ENCODE peak calls at places on chromosomes 5 and 9, in four cellular contexts. G is K562, V is GM12878, Z is HL-60. X is an unnamed sample.

GRCh38 chr5:126234563-126235195 is 188.5 kb upstream of the GRAMD2B start:
- DNase-seq in G (peak), V (no peak), Z (no peak), X (no peak)

GRCh38 chr5:31197183-31197582 is 3.7 kb downstream of the CDH6 start:
- DNase-seq in G (no peak), V (no peak), Z (no peak), X (no peak)

GRCh38 chr5:71924325-71924724 is 182.9 kb upstream of the MAP1B start:
- DNase-seq in G (no peak), V (no peak), Z (no peak), X (no peak)

GRCh38 chr5:177552839-177553455 is 1.4 kb downstream of the FAM193B start:
- DNase-seq in G (no peak), V (no peak), Z (peak), X (no peak)

GRCh38 chr5:180130291-180130869 is 58.8 kb upstream of the RNF130 start:
- DNase-seq in G (no peak), V (no peak), Z (no peak), X (no peak)

GRCh38 chr9:72577212-72577753 is 55.9 kb downstream of the TMC1 start:
- DNase-seq in G (no peak), V (no peak), Z (no peak), X (no peak)

GRCh38 chr9:22035591-22036011 is 26.5 kb upstream of the CDKN2B start:
- DNase-seq in G (no peak), V (no peak), Z (no peak), X (no peak)

GRCh38 chr9:16901589-16901988 is 31.1 kb upstream of the BNC2 start:
- DNase-seq in G (no peak), V (no peak), Z (no peak), X (no peak)

GRCh38 chr9:16135916-16136315 is 583.1 kb downstream of the CCDC171 start:
- DNase-seq in G (no peak), V (no peak), Z (no peak), X (no peak)

GRCh38 chr5:40480392-40480791 is 199.3 kb upstream of the PTGER4 start:
- DNase-seq in G (no peak), V (no peak), Z (no peak), X (no peak)

GRCh38 chr5:37370550-37370863 is 399 bp downstream of the NUP155 start:
- DNase-seq in G (no peak), V (no peak), Z (no peak), X (no peak)

GRCh38 chr9:482736-483135 is 268.1 kb downstream of the DOCK8 start:
- DNase-seq in G (no peak), V (no peak), Z (no peak), X (no peak)

GRCh38 chr5:135271533-135272310 is 127.3 kb downstream of the MACROH2A1 start:
- DNase-seq in G (peak), V (no peak), Z (no peak), X (no peak)

GRCh38 chr9:127778280-127779135 is at the start of gene SH2D3C:
- DNase-seq in G (peak), V (no peak), Z (peak), X (no peak)

GRCh38 chr9:16175461-16175860 is 622.6 kb downstream of the CCDC171 start:
- DNase-seq in G (no peak), V (no peak), Z (no peak), X (no peak)

GRCh38 chr5:123844873-123845272 is 332.9 kb downstream of the CSNK1G3 start:
- DNase-seq in G (no peak), V (no peak), Z (no peak), X (no peak)

GRCh38 chr5:40080191-40080590 is 599.5 kb upstream of the PTGER4 start:
- DNase-seq in G (no peak), V (no peak), Z (no peak), X (no peak)

GRCh38 chr5:137624786-137625349 is 111.0 kb downstream of the KLHL3 start:
- DNase-seq in G (no peak), V (no peak), Z (no peak), X (no peak)

GRCh38 chr9:91664669-91665068 is 241.0 kb upstream of the NFIL3 start:
- DNase-seq in G (no peak), V (no peak), Z (no peak), X (no peak)

GRCh38 chr5:96629774-96630173 is 32.4 kb upstream of the CAST start:
- DNase-seq in G (no peak), V (no peak), Z (no peak), X (no peak)

GRCh38 chr5:12661617-12662370 is 757.5 kb upstream of the CTNND2 start:
- DNase-seq in G (no peak), V (no peak), Z (no peak), X (no peak)

GRCh38 chr5:176381423-176381822 is 7.0 kb downstream of the NOP16 start:
- DNase-seq in G (no peak), V (no peak), Z (no peak), X (no peak)

GRCh38 chr9:83444110-83444509 is 94.1 kb downstream of the FRMD3 start:
- DNase-seq in G (no peak), V (no peak), Z (no peak), X (no peak)

GRCh38 chr5:58381566-58381965 is 78.3 kb downstream of the PLK2 start:
- DNase-seq in G (no peak), V (no peak), Z (no peak), X (no peak)

GRCh38 chr5:111783537-111783936 is 26.5 kb upstream of the NREP start:
- DNase-seq in G (no peak), V (no peak), Z (no peak), X (no peak)

GRCh38 chr5:16889972-16890519 is 46.0 kb downstream of the MYO10 start:
- DNase-seq in G (no peak), V (no peak), Z (no peak), X (no peak)

GRCh38 chr5:10334830-10335229 is 18.7 kb upstream of the MARCHF6 start:
- DNase-seq in G (no peak), V (no peak), Z (peak), X (no peak)

GRCh38 chr9:78609471-78609870 is 312.5 kb downstream of the PSAT1 start:
- DNase-seq in G (no peak), V (no peak), Z (no peak), X (no peak)

GRCh38 chr5:58496488-58496887 is 5.3 kb downstream of the GAPT start:
- DNase-seq in G (peak), V (no peak), Z (no peak), X (no peak)

GRCh38 chr5:127746756-127747155 is 43.6 kb downstream of the CCDC192 start:
- DNase-seq in G (no peak), V (no peak), Z (no peak), X (no peak)

GRCh38 chr5:139453683-139454567 is 8.6 kb downstream of the ECSCR start:
- DNase-seq in G (no peak), V (no peak), Z (no peak), X (no peak)

GRCh38 chr9:35186524-35186923 is 24.7 kb downstream of the UNC13B start:
- DNase-seq in G (no peak), V (no peak), Z (no peak), X (no peak)

GRCh38 chr5:4116834-4117233 is 521.2 kb downstream of the IRX1 start:
- DNase-seq in G (no peak), V (no peak), Z (no peak), X (no peak)
- TF ChIP-seq SPI1 in G (no peak), V (no peak), Z (no peak), X (no peak)

GRCh38 chr9:128821584-128822406 is 3.5 kb downstream of the ENDOG start:
- DNase-seq in G (no peak), V (no peak), Z (no peak), X (no peak)
- TF ChIP-seq POLR2AphosphoS5 in G (no peak), V (no peak), Z (peak), X (no peak)

GRCh38 chr9:136292026-136292538 is 11.8 kb downstream of the CCDC187 start:
- DNase-seq in G (no peak), V (no peak), Z (no peak), X (no peak)
- TF ChIP-seq SPI1 in G (no peak), V (no peak), Z (no peak), X (no peak)

GRCh38 chr9:109325089-109325488 is 4.2 kb upstream of the EPB41L4B start:
- DNase-seq in G (no peak), V (no peak), Z (no peak), X (no peak)

GRCh38 chr9:109335121-109335520 is 14.3 kb upstream of the EPB41L4B start:
- DNase-seq in G (no peak), V (no peak), Z (no peak), X (no peak)

GRCh38 chr9:109331353-109331752 is 10.5 kb upstream of the EPB41L4B start:
- DNase-seq in G (no peak), V (no peak), Z (no peak), X (no peak)

GRCh38 chr9:109323771-109324170 is 2.9 kb upstream of the EPB41L4B start:
- DNase-seq in G (no peak), V (no peak), Z (no peak), X (no peak)

DNA sequence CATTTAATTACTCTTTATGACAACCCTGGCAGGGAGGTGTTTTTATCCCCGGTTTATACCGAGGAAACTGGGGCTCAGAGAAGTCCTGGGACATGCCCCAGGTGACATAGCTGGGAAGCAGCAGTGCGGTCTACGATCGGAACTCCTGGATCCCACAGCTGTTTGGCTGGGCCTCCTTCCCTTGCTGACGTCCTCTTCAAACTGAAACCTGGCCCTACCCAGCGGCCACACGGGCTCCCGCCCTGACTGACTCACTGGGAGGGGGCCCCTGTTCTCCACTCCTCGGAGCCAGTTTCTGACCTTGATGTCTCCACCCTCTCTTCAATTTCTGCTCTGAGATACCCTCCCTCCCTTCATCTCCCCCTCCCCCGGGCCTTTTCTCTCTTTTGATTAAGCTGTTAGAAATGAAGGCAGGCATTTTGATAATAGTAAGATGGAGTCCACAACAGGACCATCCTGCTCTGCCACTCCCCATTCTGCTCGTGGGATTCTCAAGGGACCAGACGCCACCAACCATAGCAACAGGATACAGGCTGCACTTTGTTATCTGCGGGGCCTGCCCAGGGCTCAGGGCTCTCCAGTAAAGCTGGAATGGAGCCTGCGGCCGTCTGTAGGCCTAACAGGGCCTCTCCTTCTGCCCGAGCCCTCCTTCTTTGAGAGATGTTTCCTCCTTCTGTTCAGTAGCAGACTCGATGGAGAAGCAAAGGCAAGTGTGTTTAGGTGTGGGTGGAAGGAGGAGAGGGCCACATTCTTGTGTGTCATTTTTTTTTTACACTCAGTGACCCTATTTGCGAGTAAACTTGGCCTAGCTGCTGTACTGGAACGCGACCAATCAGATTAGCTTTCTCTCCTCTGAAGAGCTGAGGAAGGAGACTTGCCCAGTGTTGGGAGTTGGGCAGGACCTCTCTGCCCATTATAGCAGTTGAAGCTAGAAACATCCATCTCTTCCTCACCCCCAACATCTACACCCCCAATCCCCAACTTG is 8.7 kb upstream of the EPB41L4B start:
- DNase-seq in G (no peak), V (no peak), Z (no peak), X (no peak)
- TF ChIP-seq POLR2AphosphoS5 in G (no peak), V (no peak), Z (no peak), X (no peak)

GRCh38 chr9:114097613-114098020 is 1.5 kb downstream of the KIF12 start:
- DNase-seq in G (no peak), V (no peak), Z (no peak), X (no peak)

GRCh38 chr9:114098660-114099522 is at the start of gene KIF12:
- DNase-seq in G (peak), V (no peak), Z (no peak), X (no peak)

GRCh38 chr9:114096866-114097612 is 2.1 kb downstream of the KIF12 start:
- DNase-seq in G (no peak), V (no peak), Z (no peak), X (no peak)

GRCh38 chr9:114099523-114100270 is 605 bp upstream of the KIF12 start:
- DNase-seq in G (no peak), V (no peak), Z (no peak), X (no peak)

GRCh38 chr9:114098021-114098659 is 952 bp downstream of the KIF12 start:
- DNase-seq in G (peak), V (no peak), Z (no peak), X (no peak)
- TF ChIP-seq SPI1 in G (no peak), V (no peak), Z (no peak), X (no peak)

GRCh38 chr5:120457839-120458507 is 6.1 kb upstream of the PRR16 start:
- DNase-seq in G (no peak), V (peak), Z (peak), X (no peak)
- TF ChIP-seq POLR2AphosphoS5 in G (no peak), V (no peak), Z (no peak), X (no peak)

GRCh38 chr9:136003356-136004218 is 42.4 kb upstream of the UBAC1 start:
- DNase-seq in G (peak), V (no peak), Z (no peak), X (no peak)
- TF ChIP-seq SPI1 in G (no peak), V (no peak), Z (no peak), X (no peak)

GRCh38 chr9:123769723-123770122 is 160.2 kb downstream of the DENND1A start:
- DNase-seq in G (no peak), V (no peak), Z (no peak), X (no peak)

GRCh38 chr9:123761905-123762605 is 167.9 kb downstream of the DENND1A start:
- DNase-seq in G (no peak), V (no peak), Z (no peak), X (no peak)

DNA sequence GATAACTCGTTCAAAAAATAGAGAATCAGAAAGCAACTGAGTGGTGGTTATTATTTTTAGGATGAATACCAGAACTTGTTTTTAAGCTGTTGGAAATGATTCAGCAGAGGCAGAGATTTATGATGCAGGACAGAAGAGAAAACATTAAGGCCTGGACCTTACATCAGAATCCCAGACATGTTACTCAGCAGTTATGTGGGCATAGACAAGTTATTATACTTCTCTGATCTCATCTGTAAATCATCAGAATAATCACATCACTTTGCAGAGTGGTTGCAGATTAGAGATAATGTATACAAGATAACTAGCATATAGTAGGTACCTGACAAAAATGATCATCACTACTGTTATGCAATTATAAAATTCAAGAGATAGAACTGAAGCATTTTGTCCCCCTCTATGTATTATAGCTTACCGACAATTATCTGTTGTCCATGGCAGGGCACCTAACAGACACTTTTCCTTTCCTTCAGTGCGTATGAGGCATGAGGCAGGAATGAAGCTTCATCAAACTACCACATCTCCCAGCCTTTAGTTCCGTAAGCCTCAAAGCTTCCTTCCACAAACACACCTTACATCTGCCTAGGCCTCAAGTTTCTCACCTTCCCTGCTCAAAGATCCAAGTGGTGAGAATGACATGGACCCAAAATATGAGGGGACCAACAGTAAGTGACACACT is 165.9 kb downstream of the DENND1A start:
- DNase-seq in G (no peak), V (no peak), Z (no peak), X (no peak)
- TF ChIP-seq POLR2AphosphoS5 in G (no peak), V (no peak), Z (no peak), X (no peak)

GRCh38 chr9:133982971-133983720 is 9.0 kb downstream of the VAV2 start:
- DNase-seq in G (no peak), V (no peak), Z (no peak), X (no peak)
- TF ChIP-seq SPI1 in G (no peak), V (no peak), Z (no peak), X (no peak)